ENCODE peak calls at places on chromosome 22, in six cellular contexts. One of them, this sample, is unnamed.

GRCh38 chr22:47837703-47838102 is 1075.3 kb downstream of the TBC1D22A start:
- DNase-seq in amniotic stem cell: no peak
- DNase-seq in amniotic epithelial cell: no peak
- DNase-seq in amygdala: no peak
- DNase-seq in activated CD4-positive, alpha-beta T cell treated with anti-CD3 and anti-CD28 coated beads, Interleukin-2, amount 10 ng/mL, durations not matched to agents 7 days and 5 days: peak; percentile 10
- DNase-seq in fibroblast of pulmonary artery: peak; percentile 39
- DNase-seq in this sample: peak; percentile 40

GRCh38 chr22:49951986-49952896 is 8.3 kb upstream of the PIM3 start:
- DNase-seq in amygdala: no peak
- DNase-seq in amniotic stem cell: no peak
- DNase-seq in fibroblast of pulmonary artery: peak; percentile 89
- DNase-seq in amniotic epithelial cell: peak; percentile 85
- DNase-seq in activated CD4-positive, alpha-beta T cell treated with anti-CD3 and anti-CD28 coated beads, Interleukin-2, amount 10 ng/mL, durations not matched to agents 7 days and 5 days: no peak
- DNase-seq in this sample: no peak

GRCh38 chr22:43217285-43218030 is 30.5 kb upstream of the TTLL12 start:
- DNase-seq in fibroblast of pulmonary artery: no peak
- DNase-seq in amygdala: no peak
- DNase-seq in amniotic epithelial cell: no peak
- DNase-seq in activated CD4-positive, alpha-beta T cell treated with anti-CD3 and anti-CD28 coated beads, Interleukin-2, amount 10 ng/mL, durations not matched to agents 7 days and 5 days: no peak
- DNase-seq in amniotic stem cell: no peak
- DNase-seq in this sample: no peak

GRCh38 chr22:40768187-40768586 is 51.0 kb downstream of the SLC25A17 start:
- DNase-seq in amniotic stem cell: no peak
- DNase-seq in amygdala: no peak
- DNase-seq in fibroblast of pulmonary artery: no peak
- DNase-seq in activated CD4-positive, alpha-beta T cell treated with anti-CD3 and anti-CD28 coated beads, Interleukin-2, amount 10 ng/mL, durations not matched to agents 7 days and 5 days: no peak
- DNase-seq in amniotic epithelial cell: no peak
- DNase-seq in this sample: no peak

GRCh38 chr22:27985323-27986275 is 66.5 kb upstream of the PITPNB start:
- DNase-seq in amygdala: no peak
- DNase-seq in amniotic stem cell: no peak
- DNase-seq in fibroblast of pulmonary artery: no peak
- DNase-seq in amniotic epithelial cell: no peak
- DNase-seq in activated CD4-positive, alpha-beta T cell treated with anti-CD3 and anti-CD28 coated beads, Interleukin-2, amount 10 ng/mL, durations not matched to agents 7 days and 5 days: no peak
- DNase-seq in this sample: no peak

GRCh38 chr22:32341122-32341740 is 16.4 kb upstream of the RFPL3 start:
- DNase-seq in fibroblast of pulmonary artery: no peak
- DNase-seq in amygdala: no peak
- DNase-seq in activated CD4-positive, alpha-beta T cell treated with anti-CD3 and anti-CD28 coated beads, Interleukin-2, amount 10 ng/mL, durations not matched to agents 7 days and 5 days: no peak
- DNase-seq in amniotic stem cell: no peak
- DNase-seq in amniotic epithelial cell: no peak
- DNase-seq in this sample: no peak

GRCh38 chr22:19848298-19849224 is 6.1 kb downstream of the GNB1L start:
- DNase-seq in amniotic epithelial cell: peak; percentile 23
- DNase-seq in amniotic stem cell: no peak
- DNase-seq in activated CD4-positive, alpha-beta T cell treated with anti-CD3 and anti-CD28 coated beads, Interleukin-2, amount 10 ng/mL, durations not matched to agents 7 days and 5 days: no peak
- DNase-seq in fibroblast of pulmonary artery: peak; percentile 12
- DNase-seq in amygdala: no peak
- DNase-seq in this sample: no peak

GRCh38 chr22:24404561-24405275 is 22.7 kb upstream of the ADORA2A start:
- DNase-seq in amygdala: no peak
- DNase-seq in amniotic epithelial cell: no peak
- DNase-seq in activated CD4-positive, alpha-beta T cell treated with anti-CD3 and anti-CD28 coated beads, Interleukin-2, amount 10 ng/mL, durations not matched to agents 7 days and 5 days: no peak
- DNase-seq in fibroblast of pulmonary artery: no peak
- DNase-seq in amniotic stem cell: no peak
- DNase-seq in this sample: no peak

GRCh38 chr22:41094036-41094435 is 1.6 kb downstream of the EP300 start:
- DNase-seq in fibroblast of pulmonary artery: peak; percentile 35
- DNase-seq in amniotic epithelial cell: peak; percentile 40
- DNase-seq in activated CD4-positive, alpha-beta T cell treated with anti-CD3 and anti-CD28 coated beads, Interleukin-2, amount 10 ng/mL, durations not matched to agents 7 days and 5 days: peak; percentile 34
- DNase-seq in amygdala: no peak
- DNase-seq in amniotic stem cell: no peak
- DNase-seq in this sample: peak; percentile 59

GRCh38 chr22:36352775-36353507 is 34.8 kb downstream of the MYH9 start:
- DNase-seq in amygdala: no peak
- DNase-seq in activated CD4-positive, alpha-beta T cell treated with anti-CD3 and anti-CD28 coated beads, Interleukin-2, amount 10 ng/mL, durations not matched to agents 7 days and 5 days: no peak
- DNase-seq in amniotic stem cell: no peak
- DNase-seq in amniotic epithelial cell: no peak
- DNase-seq in fibroblast of pulmonary artery: no peak
- DNase-seq in this sample: no peak